ENCODE peak calls at places on chromosomes 4 and X, in four cellular contexts. G is cardiac muscle cell, H is MCF 10A, N is prostate gland. I is an unnamed sample.

GRCh38 chrX:38138900-38139299 is 81.8 kb downstream of the SRPX start:
- DNase-seq in G (no peak), H (no peak), N (no peak), I (no peak)

GRCh38 chrX:44908198-44908597 is 35.2 kb downstream of the KDM6A start:
- DNase-seq in G (peak), H (peak), N (no peak), I (no peak)

GRCh38 chr4:128844931-128845330 is 35.4 kb downstream of the JADE1 start:
- DNase-seq in G (no peak), H (no peak), N (peak), I (no peak)

GRCh38 chr4:126956192-126956897 is 676.4 kb upstream of the INTU start:
- DNase-seq in G (no peak), H (no peak), N (no peak), I (no peak)

GRCh38 chrX:78123190-78123589 is 16.3 kb downstream of the TAF9B start:
- DNase-seq in G (no peak), H (peak), N (no peak), I (no peak)

GRCh38 chr4:128347930-128348660 is 60.5 kb upstream of the PGRMC2 start:
- DNase-seq in G (peak), H (peak), N (no peak), I (no peak)

GRCh38 chrX:106286053-106286650 is 118.0 kb downstream of the PWWP3B start:
- DNase-seq in G (peak), H (peak), N (no peak), I (no peak)

GRCh38 chr4:52423967-52424366 is 235.1 kb downstream of the USP46 start:
- DNase-seq in G (no peak), H (peak), N (no peak), I (no peak)

GRCh38 chr4:45120163-45120562 is 393.8 kb upstream of the GNPDA2 start:
- DNase-seq in G (no peak), H (peak), N (no peak), I (no peak)

GRCh38 chr4:114361249-114361648 is 237.4 kb upstream of the UGT8 start:
- DNase-seq in G (no peak), H (no peak), N (no peak), I (no peak)

GRCh38 chrX:24494544-24495113 is 29.5 kb downstream of the PDK3 start:
- DNase-seq in G (peak), H (peak), N (peak), I (no peak)

GRCh38 chrX:45479835-45480422 is 279.3 kb upstream of the DIPK2B start:
- DNase-seq in G (peak), H (peak), N (no peak), I (no peak)

GRCh38 chr4:37892641-37893040 is 1.8 kb downstream of the TBC1D1 start:
- DNase-seq in G (no peak), H (no peak), N (no peak), I (no peak)

GRCh38 chrX:13821740-13822139 is 4.8 kb upstream of the GPM6B start:
- DNase-seq in G (no peak), H (peak), N (no peak), I (no peak)

GRCh38 chr4:52883183-52883621 is 21.1 kb downstream of the RASL11B start:
- DNase-seq in G (no peak), H (no peak), N (no peak), I (no peak)

GRCh38 chr4:24730256-24731001 is 64.9 kb upstream of the SOD3 start:
- DNase-seq in G (peak), H (no peak), N (no peak), I (no peak)

GRCh38 chr4:7650606-7651400 is 216.1 kb upstream of the PSAPL1 start:
- DNase-seq in G (peak), H (peak), N (no peak), I (peak)

GRCh38 chrX:74980802-74981201 is 55.5 kb upstream of the NEXMIF start:
- DNase-seq in G (no peak), H (no peak), N (no peak), I (no peak)

GRCh38 chr4:1567808-1568581 is 116.1 kb downstream of the FAM53A start:
- DNase-seq in G (no peak), H (no peak), N (no peak), I (peak)

GRCh38 chr4:86498560-86499166 is 95.5 kb upstream of the PTPN13 start:
- DNase-seq in G (peak), H (peak), N (peak), I (no peak)

GRCh38 chrX:10508891-10509290 is 111.5 kb downstream of the MID1 start:
- DNase-seq in G (no peak), H (no peak), N (no peak), I (no peak)

GRCh38 chrX:46913710-46914109 is 1.5 kb downstream of the JADE3 start:
- DNase-seq in G (peak), H (peak), N (peak), I (no peak)

GRCh38 chr4:151940290-151940689 is 179.5 kb upstream of the GATB start:
- DNase-seq in G (no peak), H (no peak), N (no peak), I (no peak)

GRCh38 chr4:121726642-121727268 is 30.0 kb upstream of the ANXA5 start:
- DNase-seq in G (peak), H (peak), N (peak), I (no peak)

GRCh38 chr4:155179216-155179615 is 29.2 kb upstream of the NPY2R start:
- DNase-seq in G (peak), H (peak), N (no peak), I (no peak)

GRCh38 chrX:11704725-11705495 is 39.2 kb upstream of the ARHGAP6 start:
- DNase-seq in G (peak), H (no peak), N (no peak), I (no peak)

GRCh38 chr4:82721819-82722423 is 76.7 kb downstream of the SCD5 start:
- DNase-seq in G (no peak), H (peak), N (peak), I (peak)

GRCh38 chrX:50100188-50100587 is 100.6 kb downstream of the AKAP4 start:
- DNase-seq in G (no peak), H (peak), N (no peak), I (peak)
- TF ChIP-seq CTCF in G (peak), H (peak), N (no peak), I (no peak)

GRCh38 chrX:33041141-33041540 is 170.2 kb downstream of the DMD start:
- DNase-seq in G (no peak), H (no peak), N (no peak), I (no peak)
- TF ChIP-seq CTCF in G (no peak), H (no peak), N (no peak), I (no peak)

GRCh38 chrX:152137771-152138387 is 498 bp downstream of the MAGEA10 start:
- DNase-seq in G (no peak), H (no peak), N (no peak), I (no peak)

GRCh38 chrX:152138388-152138784 is at the start of gene MAGEA10:
- DNase-seq in G (no peak), H (no peak), N (no peak), I (no peak)

GRCh38 chrX:152136312-152136711 is 2.1 kb downstream of the MAGEA10 start:
- DNase-seq in G (no peak), H (no peak), N (no peak), I (no peak)

GRCh38 chrX:152139589-152139988 is 1.2 kb upstream of the MAGEA10 start:
- DNase-seq in G (no peak), H (no peak), N (no peak), I (no peak)
- TF ChIP-seq CTCF in G (no peak), H (no peak), N (no peak), I (no peak)

GRCh38 chr4:124018383-124019317 is 622.1 kb downstream of the SPRY1 start:
- DNase-seq in G (peak), H (no peak), N (no peak), I (no peak)
- TF ChIP-seq CTCF in G (no peak), H (no peak), N (no peak), I (no peak)

DNA sequence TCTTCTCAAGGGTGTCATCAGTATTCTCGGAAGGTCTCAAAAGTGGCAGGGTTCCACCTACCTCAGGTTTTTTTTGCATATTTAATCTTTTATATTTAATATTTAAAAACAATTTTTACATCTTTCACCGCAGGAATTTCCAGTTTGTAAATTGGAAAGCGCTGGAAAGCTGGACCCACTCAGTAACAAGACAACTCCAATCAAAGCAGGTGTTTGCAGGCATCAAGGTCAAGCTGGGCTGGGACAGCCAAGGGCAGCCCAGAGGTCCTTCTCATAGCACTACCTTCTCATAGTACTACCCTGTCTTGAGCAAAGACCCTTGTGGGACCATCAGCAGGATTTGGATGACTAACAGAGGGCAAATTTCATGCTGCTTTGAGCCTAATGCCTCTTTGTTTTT is 160.1 kb downstream of the TET2 start:
- DNase-seq in G (no peak), H (no peak), N (no peak), I (no peak)
- TF ChIP-seq CTCF in G (no peak), H (no peak), N (no peak), I (no peak)

I was measured in glutamatergic neuron.